ENCODE peak calls at places on chromosomes 4 and X, in six cellular contexts. C is psoas muscle; X is NCI-H1105 treated with DMSO at 0.1 percent for 48 hours; G is AG10803; R is occipital lobe; O is activated CD8-positive, alpha-beta memory T cell treated with anti-CD3 and anti-CD28 coated beads for 48 hours. K is an unnamed sample.

GRCh38 chrX:137432609-137433008 is 133.3 kb upstream of the ZIC3 start:
- DNase-seq in C (no peak), X (peak), G (no peak), R (no peak), O (no peak), K (no peak)

GRCh38 chr4:170110290-170110672 is 20.5 kb upstream of the AADAT start:
- DNase-seq in C (no peak), X (no peak), G (no peak), R (no peak), O (no peak), K (no peak)

GRCh38 chr4:99221980-99222379 is 2.9 kb upstream of the ADH6 start:
- DNase-seq in C (no peak), X (no peak), G (peak), R (no peak), O (no peak), K (no peak)

GRCh38 chr4:26804451-26804850 is 56.2 kb upstream of the STIM2 start:
- DNase-seq in C (no peak), X (no peak), G (no peak), R (no peak), O (no peak), K (no peak)

GRCh38 chr4:109755656-109756055 is 25.8 kb upstream of the PLA2G12A start:
- DNase-seq in C (no peak), X (no peak), G (no peak), R (no peak), O (no peak), K (no peak)

GRCh38 chr4:183798921-183799307 is 106.2 kb upstream of the STOX2 start:
- DNase-seq in C (no peak), X (no peak), G (no peak), R (no peak), O (no peak), K (no peak)

GRCh38 chrX:20244936-20245335 is 21.8 kb downstream of the RPS6KA3 start:
- DNase-seq in C (no peak), X (no peak), G (peak), R (no peak), O (no peak), K (no peak)

GRCh38 chrX:101009086-101009485 is 39.6 kb downstream of the ARL13A start:
- DNase-seq in C (no peak), X (no peak), G (no peak), R (no peak), O (no peak), K (no peak)

GRCh38 chr4:181971411-181971810 is 271.8 kb upstream of the TENM3 start:
- DNase-seq in C (no peak), X (no peak), G (peak), R (no peak), O (no peak), K (no peak)

GRCh38 chr4:168630445-168631187 is 133.8 kb downstream of the PALLD start:
- DNase-seq in C (no peak), X (no peak), G (peak), R (no peak), O (no peak), K (no peak)

GRCh38 chr4:17468638-17469221 is 43.2 kb downstream of the QDPR start:
- DNase-seq in C (no peak), X (no peak), G (peak), R (no peak), O (no peak), K (no peak)

GRCh38 chr4:16418814-16419213 is 192.5 kb upstream of the TAPT1 start:
- DNase-seq in C (no peak), X (no peak), G (peak), R (no peak), O (no peak), K (no peak)

GRCh38 chr4:127660486-127660885 is 27.7 kb downstream of the INTU start:
- DNase-seq in C (no peak), X (no peak), G (no peak), R (no peak), O (no peak), K (no peak)